ENCODE peak calls at places on chromosomes 13 and 19, in ten cellular contexts. Q, Z, M, B, S, Y, C, V, A and O are unnamed samples.
A peak's percentile ranks its signal among the peaks of the same experiment; 100 is the strongest.

GRCh38 chr13:78649997-78650724 is 8.8 kb downstream of the OBI1 start:
- DNase-seq in Q (no peak), Z (no peak), M (no peak), B (no peak), S (no peak), Y (no peak), C (no peak), V (no peak), A (no peak), O (no peak)

GRCh38 chr13:95087746-95088305 is 213.4 kb downstream of the ABCC4 start:
- DNase-seq in Q (no peak), Z (peak; percentile 72), M (no peak), B (no peak), S (no peak), Y (no peak), C (peak; percentile 50), V (peak; percentile 63), A (no peak), O (no peak)

GRCh38 chr13:23461544-23461943 is 28.0 kb upstream of the SACS start:
- DNase-seq in Q (no peak), Z (no peak), M (no peak), B (no peak), S (no peak), Y (no peak), C (no peak), V (no peak), A (no peak), O (no peak)

GRCh38 chr13:42769650-42770049 is 11.7 kb upstream of the FAM216B start:
- DNase-seq in Q (no peak), Z (no peak), M (no peak), B (no peak), S (no peak), Y (no peak), C (no peak), V (no peak), A (no peak), O (peak; percentile 27)

GRCh38 chr19:10643166-10643967 is 10.8 kb upstream of the ILF3 start:
- DNase-seq in Q (no peak), Z (no peak), M (no peak), B (no peak), S (no peak), Y (no peak), C (no peak), V (no peak), A (no peak), O (no peak)

GRCh38 chr19:40744554-40745401 is 5.5 kb downstream of the ACTMAP start:
- DNase-seq in Q (no peak), Z (no peak), M (no peak), B (no peak), S (no peak), Y (no peak), C (no peak), V (no peak), A (no peak), O (no peak)

GRCh38 chr13:99656843-99657506 is 155.7 kb downstream of the TM9SF2 start:
- DNase-seq in Q (no peak), Z (no peak), M (no peak), B (no peak), S (no peak), Y (no peak), C (no peak), V (no peak), A (no peak), O (no peak)

GRCh38 chr13:49821216-49821820 is 28.8 kb upstream of the KPNA3 start:
- DNase-seq in Q (no peak), Z (peak; percentile 15), M (no peak), B (no peak), S (peak; percentile 15), Y (no peak), C (no peak), V (no peak), A (no peak), O (peak; percentile 45)

GRCh38 chr19:11446652-11447301 is 11.3 kb downstream of the PRKCSH start:
- DNase-seq in Q (no peak), Z (peak; percentile 46), M (peak; percentile 41), B (peak; percentile 73), S (no peak), Y (peak; percentile 89), C (peak; percentile 17), V (no peak), A (peak; percentile 61), O (peak; percentile 47)

GRCh38 chr19:44757735-44758505 is 9.4 kb downstream of the BCL3 start:
- DNase-seq in Q (no peak), Z (peak; percentile 77), M (peak; percentile 85), B (peak; percentile 62), S (no peak), Y (peak; percentile 33), C (peak; percentile 58), V (peak; percentile 63), A (peak; percentile 76), O (no peak)

DNA sequence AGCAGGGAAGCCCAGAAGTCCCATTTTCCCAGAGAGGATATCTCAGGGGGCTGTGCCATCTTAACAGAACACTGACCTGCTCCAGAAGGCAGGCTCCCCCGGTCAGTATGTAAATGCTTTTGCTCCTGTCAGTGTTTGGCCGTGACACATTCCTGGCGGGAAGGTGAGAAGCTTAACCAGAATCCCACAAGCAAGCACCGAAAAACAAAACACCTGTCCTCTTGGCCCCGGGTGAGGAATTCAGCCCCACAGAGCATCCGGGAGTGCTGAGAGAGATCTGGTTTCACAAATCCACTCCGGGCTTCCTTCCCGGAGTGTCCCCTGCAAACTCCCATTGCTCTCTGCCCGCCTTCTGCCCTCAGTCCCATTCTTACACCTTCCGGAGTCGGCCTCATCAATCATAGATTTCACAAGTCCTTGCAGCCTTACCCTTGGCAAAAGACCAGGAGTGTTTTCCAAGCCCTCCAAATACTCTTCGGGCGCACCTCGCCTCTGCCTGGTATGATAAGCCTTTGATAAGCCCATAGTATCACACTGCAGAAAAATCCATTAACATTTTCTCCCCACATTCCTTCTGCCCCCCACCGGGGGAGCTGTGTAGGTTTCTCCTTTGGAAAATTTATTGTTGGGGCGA is 12.2 kb downstream of the TPM4 start:
- DNase-seq in Q (no peak), Z (peak; percentile 68), M (no peak), B (no peak), S (no peak), Y (no peak), C (no peak), V (no peak), A (no peak), O (no peak)
- TF ChIP-seq CTCF in Q (no peak), Z (peak; percentile 17), M (no peak), B (peak; percentile 50), S (no peak), Y (no peak), C (peak; percentile 16), V (no peak), A (no peak), O (no peak)

DNA sequence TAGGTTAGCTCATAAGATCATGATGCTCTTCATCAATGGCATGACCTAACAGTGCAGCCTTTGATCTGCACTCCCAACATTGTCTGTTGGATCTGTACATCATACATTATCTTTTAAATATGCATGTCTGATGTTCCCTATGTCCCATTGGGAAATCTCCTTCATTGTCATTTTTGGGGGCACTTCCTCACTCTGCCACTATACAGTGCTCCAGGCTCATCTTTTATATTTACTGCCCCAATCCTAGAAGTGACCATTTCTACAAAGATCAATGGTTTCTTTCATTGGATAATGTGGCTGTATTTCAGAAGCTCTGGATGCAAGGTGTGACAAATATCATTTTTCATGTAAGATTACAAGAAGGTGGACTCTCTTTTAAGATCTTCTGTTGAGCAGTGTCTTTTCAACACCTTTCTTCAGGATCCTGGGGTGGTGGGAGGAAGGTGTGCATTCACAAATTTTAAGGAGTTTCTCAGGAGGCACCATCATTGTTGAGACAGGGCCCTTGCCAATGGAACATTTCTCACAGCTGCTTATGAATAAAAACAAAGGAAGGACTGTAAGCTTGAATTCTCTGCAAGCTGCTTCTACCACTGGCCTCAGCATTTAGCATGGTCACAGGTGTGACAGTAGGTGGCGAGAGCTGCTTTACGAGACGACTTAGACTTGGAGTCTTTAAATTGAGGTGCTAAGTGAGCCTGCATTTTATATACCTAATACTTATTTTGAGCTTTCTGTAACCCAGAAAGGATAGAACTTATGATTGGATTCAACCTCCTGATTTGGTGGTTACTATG is 403.0 kb downstream of the LMO7 start:
- DNase-seq in Q (no peak), Z (no peak), M (no peak), B (no peak), S (no peak), Y (no peak), C (no peak), V (no peak), A (no peak), O (no peak)
- TF ChIP-seq CTCF in Q (no peak), Z (no peak), M (no peak), B (peak; percentile 10), S (peak; percentile 32), Y (no peak), C (peak; percentile 25), V (no peak), A (no peak), O (no peak)

DNA sequence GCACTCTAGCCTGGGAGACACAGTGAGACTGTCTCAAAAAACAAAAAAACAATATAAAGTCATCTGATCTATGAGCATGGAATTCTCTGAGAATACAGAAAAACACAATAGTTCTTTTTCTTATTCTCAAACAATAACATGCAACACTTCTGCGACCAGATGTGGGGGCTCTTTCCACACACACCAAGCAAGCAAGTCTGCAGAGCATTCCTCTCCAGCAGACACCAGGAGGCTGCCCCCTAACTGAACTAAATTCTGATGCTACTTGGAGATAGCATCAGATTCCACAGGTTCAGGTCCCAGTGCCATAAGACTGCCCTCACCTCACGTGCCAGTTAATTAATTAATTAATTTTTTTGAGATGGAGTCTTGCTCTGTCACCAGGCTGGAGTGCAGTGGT is 27.7 kb downstream of the ZNF101 start:
- DNase-seq in Q (no peak), Z (no peak), M (no peak), B (no peak), S (no peak), Y (no peak), C (no peak), V (no peak), A (no peak), O (no peak)
- TF ChIP-seq CTCF in Q (no peak), Z (no peak), M (no peak), B (no peak), S (no peak), Y (no peak), C (no peak), V (no peak), A (no peak), O (no peak)

GRCh38 chr19:52221031-52221430 is 31.2 kb downstream of the PPP2R1A start:
- DNase-seq in Q (no peak), Z (no peak), M (no peak), B (no peak), S (no peak), Y (no peak), C (no peak), V (no peak), A (no peak), O (no peak)

GRCh38 chr19:52221831-52222375 is 32.1 kb downstream of the PPP2R1A start:
- DNase-seq in Q (no peak), Z (no peak), M (no peak), B (no peak), S (no peak), Y (no peak), C (no peak), V (peak; percentile 35), A (no peak), O (no peak)

GRCh38 chr19:52227196-52227940 is 37.5 kb downstream of the PPP2R1A start:
- DNase-seq in Q (no peak), Z (no peak), M (no peak), B (no peak), S (no peak), Y (no peak), C (no peak), V (no peak), A (no peak), O (no peak)

GRCh38 chr19:52226652-52227051 is 36.8 kb downstream of the PPP2R1A start:
- DNase-seq in Q (no peak), Z (no peak), M (no peak), B (no peak), S (no peak), Y (no peak), C (no peak), V (no peak), A (no peak), O (no peak)

GRCh38 chr19:52224211-52224610 is 34.4 kb downstream of the PPP2R1A start:
- DNase-seq in Q (no peak), Z (no peak), M (no peak), B (no peak), S (no peak), Y (no peak), C (no peak), V (no peak), A (no peak), O (no peak)
- TF ChIP-seq CTCF in Q (no peak), Z (no peak), M (no peak), B (no peak), S (no peak), Y (no peak), C (no peak), V (no peak), A (no peak), O (no peak)